ENCODE peak calls at places on chromosomes 3 and 15, in ten cellular contexts. One of them, this sample, is unnamed.

GRCh38 chr3:89503891-89504391 is 396.5 kb downstream of the EPHA3 start:
- DNase-seq in T-helper 1 cell: no peak
- DNase-seq in SJSA1: no peak
- DNase-seq in H54: no peak
- DNase-seq in choroid plexus epithelial cell: no peak
- DNase-seq in head of caudate nucleus: no peak
- DNase-seq in stimulated activated CD4-positive, alpha-beta T cell treated with anti-CD3 and anti-CD28 coated beads, Interleukin-4, amount 100 ng/mL, for 1 hour: no peak
- DNase-seq in NCI-H2081: no peak
- DNase-seq in ecto neural progenitor cell: no peak
- DNase-seq in fibroblast of pulmonary artery: no peak
- DNase-seq in this sample: no peak

GRCh38 chr3:149227591-149228268 is 6.1 kb upstream of the CP start:
- DNase-seq in SJSA1: no peak
- DNase-seq in H54: no peak
- DNase-seq in T-helper 1 cell: no peak
- DNase-seq in choroid plexus epithelial cell: peak; percentile 65
- DNase-seq in stimulated activated CD4-positive, alpha-beta T cell treated with anti-CD3 and anti-CD28 coated beads, Interleukin-4, amount 100 ng/mL, for 1 hour: no peak
- DNase-seq in fibroblast of pulmonary artery: no peak
- DNase-seq in ecto neural progenitor cell: no peak
- DNase-seq in head of caudate nucleus: no peak
- DNase-seq in NCI-H2081: no peak
- DNase-seq in this sample: no peak

GRCh38 chr3:12918231-12918630 is 76.9 kb upstream of the RPL32 start:
- DNase-seq in head of caudate nucleus: no peak
- DNase-seq in T-helper 1 cell: no peak
- DNase-seq in fibroblast of pulmonary artery: no peak
- DNase-seq in choroid plexus epithelial cell: no peak
- DNase-seq in stimulated activated CD4-positive, alpha-beta T cell treated with anti-CD3 and anti-CD28 coated beads, Interleukin-4, amount 100 ng/mL, for 1 hour: no peak
- DNase-seq in H54: no peak
- DNase-seq in SJSA1: no peak
- DNase-seq in ecto neural progenitor cell: no peak
- DNase-seq in NCI-H2081: no peak
- DNase-seq in this sample: no peak

GRCh38 chr3:16884748-16885587 is at the start of gene PLCL2:
- DNase-seq in choroid plexus epithelial cell: peak; percentile 60
- DNase-seq in stimulated activated CD4-positive, alpha-beta T cell treated with anti-CD3 and anti-CD28 coated beads, Interleukin-4, amount 100 ng/mL, for 1 hour: peak; percentile 66
- DNase-seq in H54: peak; percentile 55
- DNase-seq in head of caudate nucleus: peak; percentile 55
- DNase-seq in SJSA1: no peak
- DNase-seq in fibroblast of pulmonary artery: peak; percentile 50
- DNase-seq in NCI-H2081: peak; percentile 49
- DNase-seq in T-helper 1 cell: peak; percentile 67
- DNase-seq in ecto neural progenitor cell: peak; percentile 68
- DNase-seq in this sample: peak; percentile 73

GRCh38 chr15:50740955-50741354 is 24.6 kb downstream of the SPPL2A start:
- DNase-seq in ecto neural progenitor cell: no peak
- DNase-seq in head of caudate nucleus: no peak
- DNase-seq in fibroblast of pulmonary artery: no peak
- DNase-seq in NCI-H2081: no peak
- DNase-seq in choroid plexus epithelial cell: no peak
- DNase-seq in SJSA1: no peak
- DNase-seq in H54: no peak
- DNase-seq in T-helper 1 cell: no peak
- DNase-seq in stimulated activated CD4-positive, alpha-beta T cell treated with anti-CD3 and anti-CD28 coated beads, Interleukin-4, amount 100 ng/mL, for 1 hour: no peak
- DNase-seq in this sample: no peak

GRCh38 chr3:116226245-116226644 is 219.0 kb downstream of the LSAMP start:
- DNase-seq in choroid plexus epithelial cell: no peak
- DNase-seq in ecto neural progenitor cell: no peak
- DNase-seq in stimulated activated CD4-positive, alpha-beta T cell treated with anti-CD3 and anti-CD28 coated beads, Interleukin-4, amount 100 ng/mL, for 1 hour: no peak
- DNase-seq in SJSA1: no peak
- DNase-seq in fibroblast of pulmonary artery: no peak
- DNase-seq in T-helper 1 cell: no peak
- DNase-seq in H54: no peak
- DNase-seq in head of caudate nucleus: no peak
- DNase-seq in NCI-H2081: no peak
- DNase-seq in this sample: no peak

GRCh38 chr3:197371521-197372075 is 73.2 kb upstream of the DLG1 start:
- DNase-seq in NCI-H2081: no peak
- DNase-seq in T-helper 1 cell: no peak
- DNase-seq in SJSA1: no peak
- DNase-seq in ecto neural progenitor cell: no peak
- DNase-seq in fibroblast of pulmonary artery: no peak
- DNase-seq in head of caudate nucleus: no peak
- DNase-seq in H54: no peak
- DNase-seq in choroid plexus epithelial cell: no peak
- DNase-seq in stimulated activated CD4-positive, alpha-beta T cell treated with anti-CD3 and anti-CD28 coated beads, Interleukin-4, amount 100 ng/mL, for 1 hour: no peak
- DNase-seq in this sample: no peak

GRCh38 chr3:142896201-142896755 is 7.4 kb upstream of the PCOLCE2 start:
- DNase-seq in head of caudate nucleus: no peak
- DNase-seq in choroid plexus epithelial cell: peak; percentile 62
- DNase-seq in fibroblast of pulmonary artery: peak; percentile 35
- DNase-seq in SJSA1: no peak
- DNase-seq in stimulated activated CD4-positive, alpha-beta T cell treated with anti-CD3 and anti-CD28 coated beads, Interleukin-4, amount 100 ng/mL, for 1 hour: no peak
- DNase-seq in T-helper 1 cell: no peak
- DNase-seq in H54: peak; percentile 60
- DNase-seq in ecto neural progenitor cell: no peak
- DNase-seq in NCI-H2081: no peak
- DNase-seq in this sample: peak; percentile 44